ENCODE peak calls at places on chromosomes 16 and 17, in five cellular contexts. Y is fibroblast of lung, I is dorsolateral prefrontal cortex, O is osteocyte, T is breast epithelium. C is an unnamed sample.

GRCh38 chr16:89101303-89102034 is 7.8 kb downstream of the ACSF3 start:
- DNase-seq in Y (no peak), I (no peak), O (no peak), T (no peak), C (no peak)

GRCh38 chr17:77466596-77467223 is 325.9 kb downstream of the SEC14L1 start:
- DNase-seq in Y (no peak), I (no peak), O (no peak), T (no peak), C (no peak)

GRCh38 chr17:65527857-65528591 is 33.4 kb downstream of the AXIN2 start:
- DNase-seq in Y (no peak), I (no peak), O (no peak), T (no peak), C (no peak)

GRCh38 chr17:78947235-78948153 is 22.3 kb upstream of the TIMP2 start:
- DNase-seq in Y (no peak), I (no peak), O (no peak), T (no peak), C (no peak)

GRCh38 chr17:9924735-9925191 is 19.7 kb upstream of the RCVRN start:
- DNase-seq in Y (peak; percentile 53), I (no peak), O (no peak), T (no peak), C (no peak)

GRCh38 chr17:69878661-69879060 is 196.4 kb upstream of the KCNJ16 start:
- DNase-seq in Y (peak; percentile 46), I (no peak), O (no peak), T (no peak), C (no peak)

GRCh38 chr17:70114405-70114804 is 39.4 kb downstream of the KCNJ16 start:
- DNase-seq in Y (no peak), I (no peak), O (no peak), T (no peak), C (no peak)

GRCh38 chr16:4733747-4734062 is 366 bp downstream of the ANKS3 start:
- DNase-seq in Y (peak; percentile 6), I (no peak), O (no peak), T (no peak), C (no peak)

GRCh38 chr17:44595216-44595775 is 38.0 kb downstream of the FZD2 start:
- DNase-seq in Y (no peak), I (no peak), O (no peak), T (no peak), C (no peak)

GRCh38 chr16:89918453-89919347 is at the start of gene MC1R:
- DNase-seq in Y (peak; percentile 44), I (no peak), O (no peak), T (no peak), C (no peak)

GRCh38 chr17:75645889-75646625 is 12.8 kb downstream of the SMIM5 start:
- DNase-seq in Y (no peak), I (peak; percentile 88), O (no peak), T (peak; percentile 46), C (no peak)

GRCh38 chr16:49952386-49952785 is 72.6 kb upstream of the CNEP1R1 start:
- DNase-seq in Y (peak; percentile 26), I (no peak), O (no peak), T (no peak), C (no peak)

GRCh38 chr16:77971306-77972131 is 50.8 kb upstream of the CLEC3A start:
- DNase-seq in Y (peak; percentile 61), I (peak; percentile 79), O (no peak), T (peak; percentile 57), C (peak; percentile 83)

GRCh38 chr17:12928736-12929135 is 89.1 kb downstream of the ELAC2 start:
- DNase-seq in Y (peak; percentile 33), I (no peak), O (no peak), T (no peak), C (no peak)

GRCh38 chr17:1089915-1090314 is 89.9 kb downstream of the ABR start:
- DNase-seq in Y (peak; percentile 40), I (no peak), O (no peak), T (no peak), C (no peak)

GRCh38 chr17:66304304-66305174 is 2.1 kb downstream of the PRKCA start:
- DNase-seq in Y (peak; percentile 51), I (no peak), O (no peak), T (no peak), C (no peak)

GRCh38 chr16:29307598-29308507 is 98.7 kb downstream of the NPIPB11 start:
- DNase-seq in Y (peak; percentile 66), I (no peak), O (no peak), T (no peak), C (no peak)

GRCh38 chr16:88705076-88705684 is 1.0 kb downstream of the RNF166 start:
- DNase-seq in Y (peak; percentile 49), I (no peak), O (no peak), T (no peak), C (no peak)

GRCh38 chr17:67576471-67576870 is 141.3 kb upstream of the NOL11 start:
- DNase-seq in Y (no peak), I (no peak), O (peak; percentile 48), T (no peak), C (no peak)

DNA sequence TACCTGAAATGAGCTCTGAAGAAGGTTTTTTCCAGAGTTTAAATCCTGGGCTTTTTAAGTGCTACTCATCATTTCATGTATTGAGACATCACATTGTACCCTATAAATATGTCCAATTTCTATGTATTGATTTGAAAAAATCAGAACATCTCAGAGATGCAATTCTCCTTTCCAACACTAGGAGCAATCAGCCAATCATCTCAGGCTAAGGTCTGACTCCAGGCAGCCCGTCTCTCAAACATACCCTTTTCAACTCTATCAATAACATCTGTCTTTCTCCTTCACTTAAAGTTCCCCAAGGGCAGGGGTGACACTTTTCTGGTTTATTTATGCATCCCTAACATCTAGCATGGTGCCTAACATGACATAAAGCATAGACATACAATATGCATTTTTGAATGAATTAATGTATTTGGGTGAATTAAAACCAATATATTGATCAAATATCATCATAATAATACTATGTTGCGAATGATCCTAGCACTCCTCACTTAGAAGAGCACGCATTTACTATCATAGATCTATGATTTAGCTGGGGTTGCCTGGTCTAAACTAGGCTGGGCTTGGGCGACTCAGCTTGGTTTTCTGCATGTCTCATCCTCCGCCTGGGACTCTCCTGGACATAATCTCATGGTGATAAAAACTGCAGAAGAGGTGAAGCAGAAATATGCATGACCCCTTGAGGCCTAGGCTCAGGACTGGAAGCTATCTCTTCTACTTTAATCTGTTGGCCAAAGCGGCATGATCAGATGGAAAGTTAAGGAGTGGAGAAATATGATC is 5.2 kb upstream of the CDH11 start:
- DNase-seq in Y (no peak), I (no peak), O (no peak), T (no peak), C (no peak)
- TF ChIP-seq CTCF in Y (peak; percentile 53), I (no peak), O (peak; percentile 46), T (no peak), C (peak; percentile 71)

GRCh38 chr17:40301315-40301714 is 7.7 kb upstream of the RARA start:
- DNase-seq in Y (no peak), I (no peak), O (no peak), T (peak; percentile 58), C (no peak)
- TF ChIP-seq CTCF in Y (peak; percentile 28), I (peak; percentile 27), O (peak; percentile 39), T (peak; percentile 67), C (peak; percentile 46)

DNA sequence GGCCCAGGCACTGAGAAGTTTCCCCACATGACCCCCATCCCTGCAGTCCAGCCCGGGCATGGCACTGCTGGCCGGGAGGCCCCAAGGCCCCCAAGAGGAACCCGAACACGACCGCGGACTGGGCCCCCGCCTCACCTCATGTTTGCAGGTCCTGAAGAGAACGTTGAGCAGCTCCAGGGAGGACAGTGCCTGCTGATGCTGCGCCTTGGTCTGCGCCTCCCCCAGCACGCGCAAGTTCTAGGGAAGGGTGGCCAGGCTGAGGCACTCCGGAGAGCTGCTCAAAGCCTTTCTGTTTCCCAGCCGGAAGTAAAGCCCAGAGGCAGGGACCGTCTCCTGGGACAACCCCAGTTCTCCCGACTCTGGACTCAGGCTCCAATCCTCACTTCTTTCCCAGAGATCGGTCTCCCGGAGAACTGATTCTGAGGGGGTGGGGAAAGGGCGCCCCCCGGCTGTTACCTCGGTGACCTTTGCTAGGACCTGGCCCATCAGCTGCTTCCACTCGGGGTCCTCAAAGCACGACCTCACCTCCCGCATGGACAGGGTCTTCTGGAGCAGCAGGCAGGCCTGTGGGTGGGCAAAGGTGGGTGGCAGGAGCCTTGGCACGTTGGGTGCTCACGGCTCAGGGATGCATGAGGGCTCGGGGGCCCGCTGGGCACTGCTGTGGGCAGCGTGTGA is 13.7 kb downstream of the MYBBP1A start:
- DNase-seq in Y (no peak), I (no peak), O (no peak), T (no peak), C (no peak)
- TF ChIP-seq CTCF in Y (no peak), I (no peak), O (no peak), T (no peak), C (no peak)

GRCh38 chr16:84652565-84652964 is 4.3 kb downstream of the KLHL36 start:
- DNase-seq in Y (no peak), I (no peak), O (no peak), T (no peak), C (no peak)
- TF ChIP-seq CTCF in Y (no peak), I (no peak), O (no peak), T (no peak), C (no peak)

DNA sequence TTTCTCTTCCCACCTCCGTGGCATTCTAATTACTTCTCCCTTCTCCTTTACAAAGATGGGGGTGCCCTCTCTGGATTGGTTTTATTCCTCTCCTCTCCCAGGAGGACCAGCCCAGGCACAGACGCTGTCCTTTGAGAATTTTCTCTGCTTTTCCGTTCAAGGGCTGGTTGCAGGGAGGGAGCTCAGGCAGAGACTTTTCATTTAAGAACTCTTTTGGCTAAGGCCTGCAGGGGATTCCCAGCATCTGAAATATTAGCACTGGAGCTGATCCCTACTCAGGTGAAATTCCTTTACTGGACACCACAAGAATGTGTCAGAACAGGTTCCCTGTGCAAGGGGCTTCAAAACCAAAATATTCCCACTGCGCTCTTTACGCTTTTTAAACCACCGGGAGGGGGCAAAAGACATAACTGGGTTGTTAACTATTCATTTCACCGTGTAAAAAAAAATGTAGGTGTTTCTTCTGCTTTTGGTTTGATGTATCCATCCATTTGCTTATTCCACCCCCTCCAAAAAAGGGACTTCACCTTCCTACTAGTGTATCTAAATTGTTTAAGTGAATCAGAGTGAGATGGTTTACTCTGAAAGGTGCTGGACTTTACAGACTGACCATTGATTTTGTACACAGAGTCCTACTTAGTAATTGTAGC is 1.4 kb downstream of the NFAT5 start:
- DNase-seq in Y (peak; percentile 31), I (no peak), O (no peak), T (peak; percentile 50), C (no peak)
- TF ChIP-seq CTCF in Y (peak; percentile 31), I (no peak), O (peak; percentile 42), T (no peak), C (peak; percentile 55)

DNA sequence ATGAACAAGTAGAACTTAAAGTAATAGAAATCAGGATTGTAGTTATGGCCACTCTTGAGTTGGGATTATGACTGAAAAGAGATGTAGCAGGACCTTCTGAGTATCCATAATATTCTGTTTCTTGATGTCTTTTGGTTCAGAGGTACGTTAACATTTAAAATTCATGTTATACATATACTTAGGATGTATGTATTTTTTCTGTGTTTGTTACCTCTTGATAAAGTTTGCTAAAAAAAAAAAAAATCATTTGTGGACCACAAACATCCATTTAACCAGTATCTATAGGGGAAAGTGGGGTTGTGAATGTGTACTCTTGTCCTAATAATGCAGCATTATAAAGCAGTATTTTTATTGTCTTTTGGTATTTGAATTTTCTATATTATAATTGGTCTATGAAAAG is 65.6 kb downstream of the BCAS3 start:
- DNase-seq in Y (no peak), I (no peak), O (no peak), T (no peak), C (no peak)
- TF ChIP-seq CTCF in Y (no peak), I (no peak), O (no peak), T (no peak), C (no peak)